ENCODE peak calls at places on chromosomes 1 and 21, in nine cellular contexts. Z is AG08395; S is HCT116; U is cardiac fibroblast; E is HTR-8/SVneo; O is neural crest cell; Q is AG04450; V is stimulated activated CD4-positive, alpha-beta T cell treated with anti-CD3 and anti-CD28 coated beads, Interleukin-1b, Interleukin-23, amount 100 ng/mL, for 24 hours; J is choroid plexus epithelial cell. A is an unnamed sample.
A peak's percentile ranks its signal among the peaks of the same experiment; 100 is the strongest.

GRCh38 chr1:59718064-59718988 is 96.4 kb upstream of the HOOK1 start:
- DNase-seq in Z (peak; percentile 18), V (no peak), J (no peak), U (peak; percentile 34), E (no peak), S (peak; percentile 42), O (no peak), Q (no peak), A (peak; percentile 23)

GRCh38 chr1:3506943-3507342 is 52.5 kb downstream of the ARHGEF16 start:
- DNase-seq in O (no peak), E (no peak), J (no peak), V (no peak), Q (no peak), S (no peak), U (no peak), Z (no peak), A (no peak)

GRCh38 chr1:200376521-200376920 is 33.3 kb downstream of the ZNF281 start:
- DNase-seq in V (no peak), J (no peak), E (no peak), Z (no peak), O (no peak), S (no peak), Q (no peak), U (no peak), A (no peak)

GRCh38 chr1:178541829-178542553 is 29.1 kb downstream of the TEX35 start:
- DNase-seq in J (no peak), Z (no peak), Q (no peak), S (no peak), O (peak; percentile 31), V (peak; percentile 21), U (no peak), E (peak; percentile 45), A (peak; percentile 64)

GRCh38 chr1:43303477-43304286 is 2.9 kb downstream of the TIE1 start:
- DNase-seq in Z (no peak), E (no peak), S (no peak), J (no peak), V (no peak), O (no peak), U (no peak), Q (no peak), A (no peak)

GRCh38 chr1:155918660-155919059 is 7.5 kb upstream of the RIT1 start:
- DNase-seq in Z (no peak), J (no peak), S (no peak), V (no peak), E (no peak), Q (no peak), U (no peak), O (no peak), A (no peak)

GRCh38 chr1:170807432-170807831 is 127.9 kb upstream of the MROH9 start:
- DNase-seq in Q (peak; percentile 51), S (peak; percentile 56), V (no peak), U (peak; percentile 88), E (no peak), J (peak; percentile 70), Z (peak; percentile 67), O (no peak), A (no peak)

GRCh38 chr1:37100310-37100709 is 66.0 kb upstream of the GRIK3 start:
- DNase-seq in Q (no peak), S (no peak), E (no peak), U (no peak), J (no peak), V (no peak), O (no peak), Z (no peak), A (no peak)

GRCh38 chr21:43918385-43918947 is 53.4 kb downstream of the AGPAT3 start:
- DNase-seq in J (no peak), V (no peak), O (no peak), S (no peak), Q (no peak), U (no peak), E (no peak), Z (no peak), A (no peak)

GRCh38 chr21:20110368-20110767 is 887.8 kb upstream of the NCAM2 start:
- DNase-seq in V (no peak), Q (no peak), E (no peak), S (no peak), U (no peak), Z (no peak), O (no peak), J (no peak), A (no peak)

GRCh38 chr1:83996621-83997020 is 2.3 kb downstream of the TTLL7 start:
- DNase-seq in O (no peak), J (peak; percentile 63), Z (peak; percentile 61), Q (peak; percentile 30), E (peak; percentile 6), S (no peak), V (no peak), U (peak; percentile 68), A (no peak)

GRCh38 chr1:31503581-31503980 is 72.7 kb upstream of the TINAGL1 start:
- DNase-seq in V (no peak), Q (no peak), O (no peak), Z (no peak), S (no peak), U (no peak), J (no peak), E (no peak), A (no peak)

GRCh38 chr1:176745945-176746344 is 283.0 kb downstream of the PAPPA2 start:
- DNase-seq in E (no peak), V (no peak), J (no peak), S (no peak), Z (peak; percentile 10), U (no peak), Q (no peak), O (no peak), A (peak; percentile 8)

GRCh38 chr1:186763107-186763506 is 65.6 kb upstream of the PLA2G4A start:
- DNase-seq in S (no peak), J (peak; percentile 69), O (no peak), Z (no peak), E (no peak), U (peak; percentile 55), V (no peak), Q (peak; percentile 20), A (no peak)

GRCh38 chr1:110673197-110673701 is 1.5 kb downstream of the KCNA3 start:
- DNase-seq in Z (no peak), O (no peak), S (no peak), V (peak; percentile 3), Q (no peak), E (no peak), U (no peak), J (no peak), A (no peak)

GRCh38 chr1:17120962-17121837 is 1.9 kb upstream of the PADI2 start:
- DNase-seq in U (peak; percentile 34), S (no peak), Q (no peak), Z (no peak), E (no peak), O (no peak), V (no peak), J (peak; percentile 44), A (no peak)

GRCh38 chr1:5564578-5565257 is 427.5 kb downstream of the NPHP4 start:
- DNase-seq in J (no peak), S (no peak), U (no peak), E (no peak), Q (no peak), O (no peak), V (no peak), Z (no peak), A (no peak)

GRCh38 chr1:27773732-27774445 is 870 bp downstream of the STX12 start:
- DNase-seq in O (no peak), S (no peak), V (no peak), J (peak; percentile 52), E (peak; percentile 9), Z (peak; percentile 9), Q (no peak), U (peak; percentile 53), A (peak; percentile 12)

GRCh38 chr1:242225770-242226573 is 227.1 kb upstream of the MAP1LC3C start:
- DNase-seq in J (no peak), U (no peak), Z (no peak), V (no peak), Q (no peak), S (no peak), O (no peak), E (no peak), A (no peak)

GRCh38 chr21:34037009-34037408 is 36.4 kb upstream of the MRPS6 start:
- DNase-seq in J (no peak), U (no peak), Z (no peak), S (no peak), Q (no peak), V (no peak), E (no peak), O (no peak), A (no peak)

GRCh38 chr1:43329995-43330751 is 7.4 kb upstream of the MPL start:
- DNase-seq in S (no peak), E (peak; percentile 77), V (peak; percentile 68), O (no peak), Q (peak; percentile 39), Z (peak; percentile 87), U (peak; percentile 82), J (peak; percentile 79), A (peak; percentile 10)

GRCh38 chr1:171841931-171842723 is 829 bp downstream of the DNM3 start:
- DNase-seq in S (no peak), Q (no peak), V (peak; percentile 1), O (peak; percentile 18), Z (no peak), J (no peak), U (no peak), E (no peak), A (no peak)

GRCh38 chr1:32180186-32181060 is 948 bp downstream of the TXLNA start:
- DNase-seq in V (peak; percentile 23), U (peak; percentile 52), Z (peak; percentile 55), Q (no peak), O (peak; percentile 25), S (no peak), E (peak; percentile 28), J (peak; percentile 63), A (peak; percentile 56)

GRCh38 chr1:30899577-30900389 is 8.8 kb downstream of the SDC3 start:
- DNase-seq in V (no peak), Z (no peak), S (no peak), U (no peak), O (no peak), Q (no peak), E (no peak), J (no peak), A (no peak)

GRCh38 chr1:176243746-176244145 is 36.7 kb upstream of the COP1 start:
- DNase-seq in U (peak; percentile 39), J (peak; percentile 5), E (no peak), O (no peak), Q (no peak), Z (peak; percentile 13), S (no peak), V (no peak), A (no peak)

GRCh38 chr1:168786476-168787330 is 57.7 kb upstream of the DPT start:
- DNase-seq in E (no peak), O (no peak), Z (no peak), J (peak; percentile 9), S (no peak), Q (no peak), V (no peak), U (no peak), A (no peak)

GRCh38 chr1:175377394-175377793 is 184.8 kb upstream of the KIAA0040 start:
- DNase-seq in E (no peak), O (no peak), V (no peak), J (no peak), S (no peak), Q (no peak), U (no peak), Z (no peak), A (no peak)

GRCh38 chr1:31980835-31981782 is 32.6 kb upstream of the KHDRBS1 start:
- DNase-seq in V (no peak), Q (no peak), U (no peak), S (no peak), Z (no peak), E (no peak), O (no peak), J (no peak), A (no peak)

GRCh38 chr1:40389871-40390560 is 16.5 kb downstream of the SMAP2 start:
- DNase-seq in Z (peak; percentile 82), O (no peak), Q (peak; percentile 85), E (no peak), S (no peak), V (no peak), U (peak; percentile 74), J (peak; percentile 75), A (no peak)

GRCh38 chr1:25990702-25991395 is 7.0 kb downstream of the PAFAH2 start:
- DNase-seq in J (no peak), V (no peak), Z (no peak), Q (no peak), S (no peak), O (no peak), U (no peak), E (no peak), A (no peak)

GRCh38 chr1:153030895-153031294 is at the start of gene SPRR1B:
- DNase-seq in S (no peak), Q (no peak), O (no peak), U (no peak), Z (no peak), V (no peak), E (no peak), J (no peak), A (no peak)

A was measured in ACHN.